ENCODE peak calls at places on chromosomes 11 and 22, in four cellular contexts. One of them, this sample, is unnamed.

GRCh38 chr11:46916669-46917108 is 1.7 kb downstream of the LRP4 start:
- DNase-seq in GM12878: no peak
- DNase-seq in K562: peak
- DNase-seq in SK-N-SH: peak
- DNase-seq in this sample: peak

GRCh38 chr22:27445876-27446275 is 355.7 kb downstream of the MN1 start:
- DNase-seq in GM12878: no peak
- DNase-seq in K562: no peak
- DNase-seq in SK-N-SH: no peak
- DNase-seq in this sample: no peak

GRCh38 chr11:1052133-1053011 is 15.9 kb upstream of the MUC6 start:
- DNase-seq in GM12878: no peak
- DNase-seq in K562: no peak
- DNase-seq in SK-N-SH: peak
- DNase-seq in this sample: peak

GRCh38 chr22:29343313-29343805 is 27.9 kb upstream of the RASL10A start:
- DNase-seq in GM12878: no peak
- DNase-seq in K562: no peak
- DNase-seq in SK-N-SH: peak
- DNase-seq in this sample: no peak

GRCh38 chr22:31179345-31179744 is 19.4 kb downstream of the RNF185 start:
- DNase-seq in GM12878: no peak
- DNase-seq in K562: no peak
- DNase-seq in SK-N-SH: no peak
- DNase-seq in this sample: no peak

GRCh38 chr11:61587541-61587941 is 6.7 kb upstream of the SYT7 start:
- DNase-seq in GM12878: no peak
- DNase-seq in K562: peak
- DNase-seq in SK-N-SH: no peak
- DNase-seq in this sample: peak

GRCh38 chr11:122268601-122269130 is 152.7 kb upstream of the BLID start:
- DNase-seq in GM12878: no peak
- DNase-seq in K562: no peak
- DNase-seq in SK-N-SH: no peak
- DNase-seq in this sample: no peak

GRCh38 chr11:72683782-72684200 is 9.6 kb upstream of the PDE2A start:
- DNase-seq in GM12878: no peak
- DNase-seq in K562: peak
- DNase-seq in SK-N-SH: peak
- DNase-seq in this sample: peak

GRCh38 chr11:86519064-86519911 is 144.6 kb downstream of the CCDC81 start:
- DNase-seq in GM12878: no peak
- DNase-seq in K562: no peak
- DNase-seq in SK-N-SH: no peak
- DNase-seq in this sample: no peak

GRCh38 chr11:86288776-86289507 is 13.1 kb upstream of the HIKESHI start:
- DNase-seq in GM12878: no peak
- DNase-seq in K562: no peak
- DNase-seq in SK-N-SH: no peak
- DNase-seq in this sample: no peak

GRCh38 chr11:15806217-15806616 is 550.1 kb downstream of the SOX6 start:
- DNase-seq in GM12878: no peak
- DNase-seq in K562: no peak
- DNase-seq in SK-N-SH: no peak
- DNase-seq in this sample: no peak

GRCh38 chr22:30266445-30267381 is at the start of gene OSM:
- DNase-seq in GM12878: no peak
- DNase-seq in K562: no peak
- DNase-seq in SK-N-SH: no peak
- DNase-seq in this sample: no peak

GRCh38 chr11:130848361-130849214 is 67.7 kb downstream of the SNX19 start:
- DNase-seq in GM12878: no peak
- DNase-seq in K562: no peak
- DNase-seq in SK-N-SH: no peak
- DNase-seq in this sample: no peak

GRCh38 chr11:29293825-29294224 is 723.0 kb downstream of the KCNA4 start:
- DNase-seq in GM12878: peak
- DNase-seq in K562: no peak
- DNase-seq in SK-N-SH: no peak
- DNase-seq in this sample: no peak

GRCh38 chr11:110907629-110908028 is 195.4 kb upstream of the ARHGAP20 start:
- DNase-seq in GM12878: no peak
- DNase-seq in K562: no peak
- DNase-seq in SK-N-SH: no peak
- DNase-seq in this sample: no peak

GRCh38 chr22:28976588-28976987 is 85.0 kb downstream of the C22orf31 start:
- DNase-seq in GM12878: no peak
- DNase-seq in K562: no peak
- DNase-seq in SK-N-SH: no peak
- DNase-seq in this sample: no peak

GRCh38 chr22:25067851-25068421 is 115.4 kb downstream of the KIAA1671 start:
- DNase-seq in GM12878: no peak
- DNase-seq in K562: no peak
- DNase-seq in SK-N-SH: peak
- DNase-seq in this sample: no peak

GRCh38 chr22:18152519-18152918 is 2.5 kb downstream of the USP18 start:
- DNase-seq in GM12878: peak
- DNase-seq in K562: peak
- DNase-seq in SK-N-SH: no peak
- DNase-seq in this sample: no peak

GRCh38 chr11:21635359-21635758 is 557.5 kb upstream of the ANO5 start:
- DNase-seq in GM12878: no peak
- DNase-seq in K562: no peak
- DNase-seq in SK-N-SH: no peak
- DNase-seq in this sample: no peak

GRCh38 chr11:116813170-116813569 is 9.9 kb downstream of the APOA4 start:
- DNase-seq in GM12878: no peak
- DNase-seq in K562: no peak
- DNase-seq in SK-N-SH: no peak
- DNase-seq in this sample: no peak

GRCh38 chr22:38631724-38632123 is 24.5 kb downstream of the FAM227A start:
- DNase-seq in GM12878: no peak
- DNase-seq in K562: no peak
- DNase-seq in SK-N-SH: no peak
- DNase-seq in this sample: no peak

GRCh38 chr11:64396079-64396591 is 37.2 kb downstream of the RPS6KA4 start:
- DNase-seq in GM12878: no peak
- DNase-seq in K562: no peak
- DNase-seq in SK-N-SH: no peak
- DNase-seq in this sample: peak

GRCh38 chr11:22337571-22338464 is at the start of gene SLC17A6:
- DNase-seq in GM12878: no peak
- DNase-seq in K562: no peak
- DNase-seq in SK-N-SH: no peak
- DNase-seq in this sample: peak

GRCh38 chr11:126282742-126283591 is at the start of gene TIRAP:
- DNase-seq in GM12878: no peak
- DNase-seq in K562: peak
- DNase-seq in SK-N-SH: peak
- DNase-seq in this sample: peak

GRCh38 chr11:126281666-126282175 is 1.2 kb upstream of the TIRAP start:
- DNase-seq in GM12878: no peak
- DNase-seq in K562: no peak
- DNase-seq in SK-N-SH: no peak
- DNase-seq in this sample: no peak

GRCh38 chr11:126281245-126281644 is 1.6 kb upstream of the TIRAP start:
- DNase-seq in GM12878: no peak
- DNase-seq in K562: no peak
- DNase-seq in SK-N-SH: no peak
- DNase-seq in this sample: no peak

GRCh38 chr11:126280595-126280994 is 2.3 kb upstream of the TIRAP start:
- DNase-seq in GM12878: no peak
- DNase-seq in K562: no peak
- DNase-seq in SK-N-SH: no peak
- DNase-seq in this sample: no peak

DNA sequence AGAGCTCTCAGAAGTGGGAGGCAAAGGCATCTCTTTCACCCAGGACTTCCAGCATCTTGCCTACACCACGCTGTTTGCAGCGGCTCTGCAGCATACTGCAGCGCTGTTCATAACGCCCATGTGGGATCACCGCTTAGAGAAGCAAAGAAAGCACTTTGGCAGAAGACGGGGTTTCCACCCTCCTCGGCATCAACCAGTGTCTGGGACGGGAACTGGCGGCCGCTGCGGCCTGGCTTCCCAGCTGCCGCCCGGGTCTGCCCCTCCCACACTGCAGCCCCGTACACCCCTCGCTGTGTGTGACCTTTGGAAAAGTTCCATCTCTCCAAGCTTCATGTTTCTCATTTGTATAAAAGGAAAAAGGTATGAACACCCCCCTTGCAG is 542 bp upstream of the TIRAP start:
- DNase-seq in GM12878: no peak
- DNase-seq in K562: peak
- DNase-seq in SK-N-SH: peak
- DNase-seq in this sample: peak
- TF ChIP-seq USF1 in GM12878: no peak
- TF ChIP-seq USF1 in K562: no peak
- TF ChIP-seq USF1 in SK-N-SH: no peak
- TF ChIP-seq USF1 in this sample: no peak

DNA sequence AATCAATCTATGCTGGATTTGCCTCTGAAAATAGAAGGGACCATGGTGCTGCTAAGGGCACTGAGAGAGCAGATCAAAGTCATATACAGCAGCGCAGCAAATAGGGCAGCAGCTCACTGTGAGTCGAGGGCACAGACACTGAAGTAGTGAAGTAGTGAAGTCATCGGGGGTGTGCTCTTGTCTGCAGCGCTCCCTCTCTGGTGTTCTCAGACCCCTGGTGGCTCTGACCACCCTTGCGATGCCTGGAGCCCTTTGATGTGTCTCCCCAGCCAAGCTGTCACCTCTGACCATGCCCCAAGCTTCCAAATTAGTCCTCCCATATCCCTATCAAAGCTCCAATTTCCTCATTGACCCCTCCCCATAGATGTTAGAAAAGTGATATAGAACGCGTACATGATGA is 27.7 kb upstream of the EIF3M start:
- DNase-seq in GM12878: no peak
- DNase-seq in K562: no peak
- DNase-seq in SK-N-SH: no peak
- DNase-seq in this sample: no peak
- TF ChIP-seq USF1 in GM12878: no peak
- TF ChIP-seq USF1 in K562: no peak
- TF ChIP-seq USF1 in SK-N-SH: no peak
- TF ChIP-seq USF1 in this sample: no peak

DNA sequence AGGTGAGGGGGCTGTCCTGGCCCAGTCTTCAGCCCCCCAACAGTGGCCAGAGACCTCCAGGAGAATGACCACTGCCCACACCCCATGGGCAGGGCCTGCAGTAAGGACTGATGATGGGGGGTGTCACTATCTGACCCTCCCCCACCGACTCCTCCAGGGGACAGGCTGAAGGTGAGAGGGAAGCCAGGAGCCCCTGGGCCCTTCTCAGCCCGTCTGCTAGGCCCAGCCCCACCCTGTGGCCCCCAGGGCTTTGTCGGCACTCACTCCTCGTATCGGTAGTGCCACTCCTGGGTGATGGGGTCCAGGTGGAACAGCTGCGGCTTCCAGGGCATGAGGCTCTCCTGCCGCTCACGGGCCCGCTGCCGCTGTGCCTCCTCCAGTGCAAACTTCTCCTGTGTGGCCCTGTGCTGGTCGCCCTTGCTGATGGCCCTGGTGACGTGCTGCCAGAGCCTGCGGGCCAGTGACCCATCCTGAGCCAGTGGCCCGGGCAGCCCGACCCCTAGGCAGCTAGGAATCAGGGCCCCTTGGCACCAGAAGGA is 35.4 kb upstream of the CARS1 start:
- DNase-seq in GM12878: no peak
- DNase-seq in K562: no peak
- DNase-seq in SK-N-SH: peak
- DNase-seq in this sample: no peak
- TF ChIP-seq USF1 in GM12878: no peak
- TF ChIP-seq USF1 in K562: no peak
- TF ChIP-seq USF1 in SK-N-SH: no peak
- TF ChIP-seq USF1 in this sample: no peak

GRCh38 chr11:70271635-70271953 is 1.1 kb downstream of the PPFIA1 start:
- DNase-seq in GM12878: no peak
- DNase-seq in K562: no peak
- DNase-seq in SK-N-SH: no peak
- DNase-seq in this sample: no peak
- TF ChIP-seq USF1 in GM12878: no peak
- TF ChIP-seq USF1 in K562: no peak
- TF ChIP-seq USF1 in SK-N-SH: no peak
- TF ChIP-seq USF1 in this sample: no peak

GRCh38 chr11:11580012-11580411 is 41.8 kb downstream of the GALNT18 start:
- DNase-seq in GM12878: no peak
- DNase-seq in K562: no peak
- DNase-seq in SK-N-SH: no peak
- DNase-seq in this sample: no peak

GRCh38 chr11:11579012-11579755 is 42.6 kb downstream of the GALNT18 start:
- DNase-seq in GM12878: no peak
- DNase-seq in K562: no peak
- DNase-seq in SK-N-SH: no peak
- DNase-seq in this sample: no peak

GRCh38 chr11:11577932-11578331 is 43.9 kb downstream of the GALNT18 start:
- DNase-seq in GM12878: no peak
- DNase-seq in K562: no peak
- DNase-seq in SK-N-SH: no peak
- DNase-seq in this sample: no peak

GRCh38 chr11:11578542-11578941 is 43.3 kb downstream of the GALNT18 start:
- DNase-seq in GM12878: no peak
- DNase-seq in K562: no peak
- DNase-seq in SK-N-SH: no peak
- DNase-seq in this sample: no peak

DNA sequence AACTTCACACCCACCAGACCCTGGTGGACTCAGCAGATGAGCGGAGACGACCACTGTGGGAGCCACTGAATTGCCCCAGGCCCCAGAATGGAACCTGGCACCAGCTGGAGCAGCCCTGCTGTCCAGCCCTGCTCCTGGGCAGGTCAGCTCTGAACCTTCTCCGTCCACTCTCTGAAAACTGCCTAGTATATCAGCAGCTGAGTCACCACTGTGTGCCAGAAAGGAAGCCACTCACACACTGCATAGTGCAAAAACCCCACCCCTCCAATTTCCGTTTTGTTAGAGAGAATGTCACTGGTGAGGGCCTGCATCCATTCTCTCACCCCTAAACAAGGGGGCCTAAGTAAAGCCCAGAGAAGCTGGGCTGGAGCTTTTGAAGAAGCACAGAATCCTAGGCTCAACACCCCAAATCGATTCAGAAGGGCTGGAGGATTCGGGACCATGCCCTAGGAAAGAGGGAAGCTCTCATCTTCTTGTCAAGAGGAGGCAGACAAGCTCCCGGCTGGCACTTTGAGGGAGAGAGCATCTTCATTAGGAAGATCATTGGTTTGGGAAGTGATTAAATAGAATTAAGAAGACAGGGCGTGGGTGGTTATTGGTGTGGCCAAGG is 44.5 kb downstream of the GALNT18 start:
- DNase-seq in GM12878: no peak
- DNase-seq in K562: no peak
- DNase-seq in SK-N-SH: no peak
- DNase-seq in this sample: no peak
- TF ChIP-seq USF1 in GM12878: no peak
- TF ChIP-seq USF1 in K562: no peak
- TF ChIP-seq USF1 in SK-N-SH: no peak
- TF ChIP-seq USF1 in this sample: no peak

GRCh38 chr11:43927070-43927469 is 15.4 kb upstream of the C11orf96 start:
- DNase-seq in GM12878: no peak
- DNase-seq in K562: no peak
- DNase-seq in SK-N-SH: no peak
- DNase-seq in this sample: no peak
- TF ChIP-seq USF1 in GM12878: no peak
- TF ChIP-seq USF1 in K562: no peak
- TF ChIP-seq USF1 in SK-N-SH: no peak
- TF ChIP-seq USF1 in this sample: no peak